ENCODE peak calls at places on chromosomes 4 and X, in four cellular contexts. Y is stimulated activated CD4-positive, alpha-beta T cell treated with anti-CD3 and anti-CD28 coated beads, Interleukin-2, amount 100 ng/mL, for 48 hours; U is RWPE1; G is fibroblast of mammary gland. M is an unnamed sample.

GRCh38 chr4:100823066-100823992 is 305.5 kb upstream of the EMCN start:
- DNase-seq in Y (peak), U (peak), G (peak), M (peak)

GRCh38 chr4:95614684-95615205 is 66.0 kb upstream of the UNC5C start:
- DNase-seq in Y (no peak), U (no peak), G (no peak), M (no peak)

GRCh38 chr4:31324814-31325213 is 604.6 kb downstream of the PCDH7 start:
- DNase-seq in Y (no peak), U (no peak), G (no peak), M (no peak)

GRCh38 chrX:108070891-108071290 is 20.5 kb downstream of the PSMD10 start:
- DNase-seq in Y (no peak), U (peak), G (peak), M (peak)

GRCh38 chr4:68905598-68906237 is 45.9 kb downstream of the UGT2A3 start:
- DNase-seq in Y (no peak), U (no peak), G (no peak), M (no peak)

GRCh38 chr4:181858746-181859145 is 384.5 kb upstream of the TENM3 start:
- DNase-seq in Y (no peak), U (no peak), G (no peak), M (no peak)

GRCh38 chrX:110001702-110002299 is 1.1 kb upstream of the TMEM164 start:
- DNase-seq in Y (no peak), U (no peak), G (no peak), M (no peak)

GRCh38 chr4:122898370-122899150 is 23.8 kb downstream of the NUDT6 start:
- DNase-seq in Y (no peak), U (peak), G (peak), M (peak)

GRCh38 chrX:15686818-15687685 is 22.4 kb upstream of the CLTRN start:
- DNase-seq in Y (peak), U (no peak), G (peak), M (peak)

GRCh38 chr4:180240670-180241069 is 2002.5 kb upstream of the TENM3 start:
- DNase-seq in Y (no peak), U (no peak), G (no peak), M (no peak)

GRCh38 chr4:2820216-2820982 is 23.2 kb upstream of the ADD1 start:
- DNase-seq in Y (no peak), U (no peak), G (no peak), M (no peak)